ENCODE peak calls at places on chromosomes 5 and 9, in ten cellular contexts. S is GM12878, H is adrenal gland, X is thyroid gland, V is heart left ventricle, I is uterus, Z is HCT116, L is stomach, T is transverse colon, A is IMR-90. U is an unnamed sample.

GRCh38 chr5:81344736-81345135 is 43.3 kb downstream of the ZCCHC9 start:
- DNase-seq in L (no peak), H (no peak), A (no peak), Z (no peak), T (no peak), X (no peak), V (no peak), I (no peak), S (no peak), U (no peak)

GRCh38 chr5:32767948-32768427 is 56.9 kb downstream of the NPR3 start:
- DNase-seq in H (peak; percentile 88), L (no peak), S (no peak), T (no peak), V (no peak), Z (peak; percentile 54), X (no peak), I (no peak), A (peak; percentile 99), U (no peak)

GRCh38 chr5:132238901-132239500 is 11.3 kb upstream of the P4HA2 start:
- DNase-seq in H (peak; percentile 4), T (peak; percentile 3), V (no peak), S (no peak), A (no peak), I (peak; percentile 8), X (no peak), Z (no peak), L (no peak), U (no peak)

GRCh38 chr9:123419721-123420559 is 63.9 kb downstream of the CRB2 start:
- DNase-seq in S (no peak), I (peak; percentile 6), V (no peak), X (no peak), H (no peak), T (no peak), Z (no peak), L (no peak), A (no peak), U (no peak)

GRCh38 chr5:173597304-173597703 is 19.1 kb downstream of the BOD1 start:
- DNase-seq in A (no peak), X (no peak), I (no peak), L (no peak), S (no peak), Z (no peak), T (no peak), H (no peak), V (no peak), U (no peak)

GRCh38 chr5:170357853-170358497 is 31.2 kb downstream of the KCNMB1 start:
- DNase-seq in I (peak; percentile 53), X (peak; percentile 16), T (peak; percentile 45), L (peak; percentile 38), H (peak; percentile 36), V (peak; percentile 83), Z (no peak), S (no peak), A (no peak), U (peak; percentile 60)

GRCh38 chr5:124748687-124749594 is 2.5 kb upstream of the ZNF608 start:
- DNase-seq in L (peak; percentile 80), S (peak; percentile 86), A (peak; percentile 91), X (peak; percentile 81), V (peak; percentile 74), I (peak; percentile 84), T (peak; percentile 87), Z (peak; percentile 92), H (peak; percentile 79), U (peak; percentile 80)

GRCh38 chr5:108280960-108281569 is 100.8 kb downstream of the FBXL17 start:
- DNase-seq in S (no peak), H (no peak), L (no peak), I (no peak), X (no peak), A (no peak), Z (no peak), V (no peak), T (no peak), U (no peak)

DNA sequence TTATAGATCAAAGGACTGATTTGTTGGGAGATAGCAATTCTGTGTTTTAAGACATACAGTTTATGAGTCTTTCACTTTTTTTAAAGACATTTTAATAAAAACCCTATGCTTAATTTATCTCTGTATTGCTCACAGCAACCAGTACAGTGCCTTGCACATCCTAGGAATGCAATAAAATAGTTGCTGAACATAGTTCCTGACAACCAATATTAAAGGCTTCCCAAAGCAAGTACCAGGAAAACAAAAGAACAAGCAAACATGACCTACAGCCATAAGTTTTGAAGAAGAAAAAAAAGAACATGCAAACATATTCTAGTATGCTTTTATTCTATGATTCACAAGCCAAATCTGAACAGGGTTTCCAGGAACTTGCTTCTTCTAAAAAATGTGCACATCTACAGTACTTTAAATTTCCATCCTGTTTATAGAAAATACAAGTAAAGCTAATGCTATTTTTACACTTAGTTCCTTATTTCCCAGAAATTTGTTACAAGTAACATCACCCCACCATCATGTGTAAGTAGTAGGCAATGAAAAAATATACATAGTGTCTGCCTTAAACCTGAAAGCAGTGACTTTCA is 4.5 kb downstream of the CEMIP2 start:
- DNase-seq in A (no peak), Z (no peak), H (no peak), V (no peak), L (no peak), X (no peak), T (no peak), S (no peak), I (no peak), U (no peak)
- H3K27ac ChIP-seq in A (no peak overlapping the region), Z (no peak overlapping the region), H (peak overlapping the region; percentile 46), V (no peak overlapping the region), L (no peak overlapping the region), X (no peak overlapping the region), T (peak overlapping the region; percentile 54), S (no peak overlapping the region), I (no peak overlapping the region), U (no peak overlapping the region)

DNA sequence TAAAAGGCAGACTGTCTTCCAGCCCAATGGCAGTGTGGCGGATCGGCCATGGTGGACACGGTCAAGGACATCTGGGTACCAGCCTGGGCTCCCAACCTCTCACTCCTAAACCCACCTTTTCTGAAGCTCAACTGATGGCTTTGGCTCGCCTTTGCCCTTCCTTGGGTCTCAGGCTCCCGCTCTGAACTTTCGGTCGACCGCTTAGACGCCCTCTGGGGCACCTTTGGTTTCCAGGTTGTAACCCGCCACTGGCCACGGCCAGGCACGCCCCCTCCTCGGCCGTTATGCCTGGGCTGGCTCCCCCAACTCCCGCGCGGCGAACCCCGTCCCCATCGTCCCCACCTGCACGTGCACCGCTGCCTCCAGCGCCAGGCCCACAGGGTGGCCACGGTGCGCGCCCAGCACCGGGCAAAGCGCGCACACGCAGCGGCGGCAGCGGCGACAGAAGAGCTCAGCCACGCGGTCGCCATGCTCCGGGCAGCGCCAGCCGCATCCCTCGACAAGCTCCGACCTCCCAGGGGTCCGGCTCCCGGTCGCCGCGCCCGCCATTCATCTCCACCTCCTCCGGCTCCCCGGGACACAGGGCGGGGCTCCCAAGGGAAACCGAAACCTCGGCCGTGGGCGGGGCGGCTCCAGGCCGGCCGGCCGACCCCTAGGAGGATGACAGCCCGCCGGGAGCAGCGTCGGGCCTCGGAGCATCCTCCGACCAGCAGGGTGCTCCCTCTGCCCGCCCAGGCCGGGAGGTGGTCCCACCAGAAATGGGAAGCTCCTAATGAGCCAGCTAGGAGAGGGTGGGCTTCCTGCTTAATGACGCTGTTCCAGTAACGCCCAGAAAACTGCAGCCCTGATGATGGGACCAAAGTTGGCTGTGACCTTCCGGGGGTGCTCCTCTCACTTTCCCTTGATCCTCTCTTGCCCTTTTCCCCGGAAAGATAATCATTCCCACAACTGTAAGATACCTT is at the start of gene TRIM14:
- DNase-seq in V (peak; percentile 49), Z (peak; percentile 18), A (peak; percentile 55), I (peak; percentile 30), T (peak; percentile 85), S (no peak), L (peak; percentile 72), X (peak; percentile 54), H (peak; percentile 57), U (peak; percentile 35)
- TF ChIP-seq POLR2A in V (no peak), Z (no peak), A (no peak), I (no peak), T (peak; percentile 48), S (peak; percentile 94), L (no peak), X (no peak), H (no peak), U (no peak)

GRCh38 chr9:129209580-129209979 is 31.5 kb upstream of the IER5L start:
- DNase-seq in S (no peak), L (no peak), V (no peak), A (no peak), X (no peak), T (no peak), H (no peak), I (no peak), Z (no peak), U (no peak)

GRCh38 chr9:129210125-129210524 is 32.1 kb upstream of the IER5L start:
- DNase-seq in T (no peak), A (no peak), L (no peak), H (no peak), I (no peak), Z (no peak), V (no peak), S (no peak), X (no peak), U (no peak)

GRCh38 chr9:129209109-129209508 is 31.0 kb upstream of the IER5L start:
- DNase-seq in I (no peak), L (no peak), X (no peak), A (no peak), H (no peak), S (no peak), Z (no peak), T (no peak), V (no peak), U (no peak)

GRCh38 chr9:129213551-129213950 is 35.5 kb upstream of the IER5L start:
- DNase-seq in T (no peak), Z (no peak), S (no peak), A (no peak), H (no peak), X (no peak), L (no peak), I (no peak), V (no peak), U (no peak)

DNA sequence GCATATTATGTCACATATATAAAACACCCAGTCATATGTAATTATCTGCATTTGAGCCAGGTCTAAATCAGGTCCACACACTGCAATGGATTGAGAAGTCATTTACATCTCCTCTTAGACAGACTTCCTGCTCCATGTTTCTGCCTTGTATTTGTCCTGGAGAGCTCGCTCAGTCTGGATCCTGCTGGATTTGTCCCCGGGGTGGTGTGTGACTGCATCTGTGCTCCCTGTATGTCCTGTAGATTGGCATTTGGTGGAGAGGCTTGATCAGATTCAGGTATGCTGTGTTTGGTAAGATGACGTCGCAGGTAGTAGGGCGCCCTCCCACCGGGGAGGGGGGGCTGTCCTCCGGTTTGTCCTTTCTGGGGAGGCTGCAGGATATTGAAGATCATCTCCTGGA is 33.6 kb upstream of the IER5L start:
- DNase-seq in X (no peak), T (no peak), I (no peak), H (no peak), S (no peak), L (no peak), Z (no peak), V (no peak), A (no peak), U (no peak)
- H3K27ac ChIP-seq in X (no peak overlapping the region), T (no peak overlapping the region), I (no peak overlapping the region), H (no peak overlapping the region), S (no peak overlapping the region), L (no peak overlapping the region), Z (no peak overlapping the region), V (no peak overlapping the region), A (no peak overlapping the region), U (no peak overlapping the region)

DNA sequence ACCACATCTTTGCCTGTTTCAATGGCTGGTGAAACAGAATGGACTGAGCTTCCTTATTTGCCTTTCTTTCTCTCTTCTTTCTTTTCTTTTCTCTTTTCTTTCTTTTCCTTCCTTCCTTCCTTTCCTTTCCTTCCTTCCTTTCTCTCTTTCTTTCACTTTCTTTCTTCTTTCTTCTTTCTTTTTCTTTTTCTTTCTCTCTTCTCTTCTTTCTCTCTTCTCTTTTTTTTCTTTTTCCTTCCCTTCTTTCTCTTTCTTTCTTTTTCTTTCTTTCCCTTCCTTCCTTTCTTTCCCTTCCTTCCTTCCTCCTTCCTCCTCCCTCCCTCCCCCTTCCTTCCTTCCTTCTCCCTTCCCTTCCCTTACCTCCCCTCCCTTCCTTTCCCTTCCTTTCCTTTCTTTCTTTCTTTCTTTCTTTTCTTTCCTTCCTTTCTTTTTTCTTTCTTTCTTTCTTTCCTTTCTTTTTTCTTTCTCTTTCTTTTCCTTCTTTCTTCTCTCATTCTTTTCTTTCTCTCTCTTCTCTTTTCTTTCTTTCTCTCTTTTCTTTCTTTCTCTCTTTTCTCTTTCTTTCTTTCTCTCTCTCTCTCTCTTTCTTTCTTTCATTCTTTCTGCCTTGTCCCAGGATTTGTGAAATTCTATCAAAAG is 50.1 kb upstream of the MCTP1 start:
- DNase-seq in L (no peak), H (no peak), V (no peak), S (no peak), X (no peak), I (no peak), T (no peak), A (no peak), Z (no peak), U (no peak)
- TF ChIP-seq POLR2A in L (no peak), H (no peak), V (no peak), S (no peak), X (no peak), I (no peak), T (no peak), A (no peak), Z (no peak), U (no peak)

U was measured in ovary.